ENCODE peak calls at places on chromosome 10, in four cellular contexts. One of them, this sample, is unnamed.

GRCh38 chr10:117547301-117548153 is 5.0 kb downstream of the EMX2 start:
- DNase-seq in HCT116: no peak
- DNase-seq in trophoblast cell: no peak
- DNase-seq in PC-3: no peak
- DNase-seq in this sample: no peak

GRCh38 chr10:119005377-119006043 is 24.0 kb upstream of the NANOS1 start:
- DNase-seq in PC-3: peak
- DNase-seq in HCT116: no peak
- DNase-seq in trophoblast cell: no peak
- DNase-seq in this sample: no peak

GRCh38 chr10:94211187-94211529 is 151.6 kb downstream of the NOC3L start:
- DNase-seq in trophoblast cell: no peak
- DNase-seq in PC-3: no peak
- DNase-seq in HCT116: no peak
- DNase-seq in this sample: no peak

GRCh38 chr10:11685787-11686218 is 56.4 kb upstream of the ECHDC3 start:
- DNase-seq in trophoblast cell: no peak
- DNase-seq in HCT116: peak
- DNase-seq in PC-3: peak
- DNase-seq in this sample: no peak

GRCh38 chr10:22420787-22421517 is 75.7 kb downstream of the SPAG6 start:
- DNase-seq in trophoblast cell: no peak
- DNase-seq in PC-3: peak
- DNase-seq in HCT116: no peak
- DNase-seq in this sample: no peak

GRCh38 chr10:96700477-96701099 is 19.7 kb downstream of the PIK3AP1 start:
- DNase-seq in HCT116: no peak
- DNase-seq in trophoblast cell: no peak
- DNase-seq in PC-3: no peak
- DNase-seq in this sample: no peak

GRCh38 chr10:97991875-97992274 is 38.5 kb downstream of the CRTAC1 start:
- DNase-seq in PC-3: peak
- DNase-seq in trophoblast cell: no peak
- DNase-seq in HCT116: no peak
- DNase-seq in this sample: no peak

GRCh38 chr10:69407621-69408301 is 9.0 kb downstream of the TACR2 start:
- DNase-seq in HCT116: no peak
- DNase-seq in trophoblast cell: no peak
- DNase-seq in PC-3: peak
- DNase-seq in this sample: no peak

GRCh38 chr10:78819361-78820006 is 249.3 kb upstream of the ZMIZ1 start:
- DNase-seq in PC-3: no peak
- DNase-seq in trophoblast cell: no peak
- DNase-seq in HCT116: no peak
- DNase-seq in this sample: no peak

GRCh38 chr10:127485153-127485857 is 63.8 kb upstream of the NPS start:
- DNase-seq in trophoblast cell: peak
- DNase-seq in PC-3: peak
- DNase-seq in HCT116: no peak
- DNase-seq in this sample: no peak

GRCh38 chr10:5565671-5566581 is 41.2 kb downstream of the CALML3 start:
- DNase-seq in HCT116: no peak
- DNase-seq in trophoblast cell: peak
- DNase-seq in PC-3: peak
- DNase-seq in this sample: peak

GRCh38 chr10:50501899-50502556 is 121.7 kb downstream of the SGMS1 start:
- DNase-seq in PC-3: peak
- DNase-seq in trophoblast cell: no peak
- DNase-seq in HCT116: no peak
- DNase-seq in this sample: no peak

GRCh38 chr10:128286413-128287097 is 160.3 kb upstream of the MKI67 start:
- DNase-seq in PC-3: no peak
- DNase-seq in trophoblast cell: no peak
- DNase-seq in HCT116: no peak
- DNase-seq in this sample: no peak

GRCh38 chr10:119498889-119499864 is 43.3 kb downstream of the RGS10 start:
- DNase-seq in PC-3: no peak
- DNase-seq in trophoblast cell: no peak
- DNase-seq in HCT116: no peak
- DNase-seq in this sample: no peak

GRCh38 chr10:126433351-126433750 is 45.1 kb upstream of the ADAM12 start:
- DNase-seq in trophoblast cell: peak
- DNase-seq in PC-3: peak
- DNase-seq in HCT116: no peak
- DNase-seq in this sample: no peak

GRCh38 chr10:46325021-46325420 is 38.2 kb downstream of the ANTXRL start:
- DNase-seq in PC-3: peak
- DNase-seq in trophoblast cell: no peak
- DNase-seq in HCT116: no peak
- DNase-seq in this sample: no peak

GRCh38 chr10:43212043-43212721 is 54.7 kb downstream of the RASGEF1A start:
- DNase-seq in trophoblast cell: no peak
- DNase-seq in PC-3: no peak
- DNase-seq in HCT116: no peak
- DNase-seq in this sample: no peak

GRCh38 chr10:132486539-132487121 is 51.0 kb upstream of the INPP5A start:
- DNase-seq in PC-3: no peak
- DNase-seq in trophoblast cell: no peak
- DNase-seq in HCT116: no peak
- DNase-seq in this sample: no peak

GRCh38 chr10:22504766-22505165 is 159.5 kb downstream of the SPAG6 start:
- DNase-seq in HCT116: no peak
- DNase-seq in PC-3: no peak
- DNase-seq in trophoblast cell: no peak
- DNase-seq in this sample: no peak

GRCh38 chr10:127736915-127737562 is at the start of gene FOXI2:
- DNase-seq in trophoblast cell: no peak
- DNase-seq in HCT116: no peak
- DNase-seq in PC-3: no peak
- DNase-seq in this sample: no peak

GRCh38 chr10:88553116-88553752 is 29.9 kb downstream of the RNLS start:
- DNase-seq in HCT116: peak
- DNase-seq in PC-3: no peak
- DNase-seq in trophoblast cell: peak
- DNase-seq in this sample: peak

GRCh38 chr10:130050008-130050407 is 60.6 kb downstream of the C10orf143 start:
- DNase-seq in HCT116: no peak
- DNase-seq in trophoblast cell: no peak
- DNase-seq in PC-3: no peak
- DNase-seq in this sample: no peak

GRCh38 chr10:43211030-43211429 is 55.8 kb downstream of the RASGEF1A start:
- DNase-seq in HCT116: no peak
- DNase-seq in PC-3: peak
- DNase-seq in trophoblast cell: no peak
- DNase-seq in this sample: no peak

GRCh38 chr10:48608279-48608681 is 3.4 kb upstream of the ARHGAP22 start:
- DNase-seq in PC-3: no peak
- DNase-seq in trophoblast cell: peak
- DNase-seq in HCT116: peak
- DNase-seq in this sample: no peak

GRCh38 chr10:122648599-122649428 is 50.8 kb downstream of the C10orf120 start:
- DNase-seq in PC-3: peak
- DNase-seq in trophoblast cell: peak
- DNase-seq in HCT116: peak
- DNase-seq in this sample: no peak

GRCh38 chr10:103040424-103040823 is 122.3 kb downstream of the CNNM2 start:
- DNase-seq in HCT116: no peak
- DNase-seq in PC-3: peak
- DNase-seq in trophoblast cell: no peak
- DNase-seq in this sample: peak

GRCh38 chr10:4257939-4258465 is 473.0 kb upstream of the KLF6 start:
- DNase-seq in HCT116: no peak
- DNase-seq in PC-3: no peak
- DNase-seq in trophoblast cell: no peak
- DNase-seq in this sample: no peak

GRCh38 chr10:72321248-72322029 is 33.3 kb downstream of the DNAJB12 start:
- DNase-seq in PC-3: no peak
- DNase-seq in HCT116: no peak
- DNase-seq in trophoblast cell: no peak
- DNase-seq in this sample: no peak

GRCh38 chr10:72318383-72319262 is 36.1 kb downstream of the DNAJB12 start:
- DNase-seq in HCT116: no peak
- DNase-seq in trophoblast cell: no peak
- DNase-seq in PC-3: peak
- DNase-seq in this sample: no peak

GRCh38 chr10:72322030-72322279 is 32.8 kb downstream of the DNAJB12 start:
- DNase-seq in PC-3: peak
- DNase-seq in HCT116: no peak
- DNase-seq in trophoblast cell: peak
- DNase-seq in this sample: peak

GRCh38 chr10:72320676-72321247 is 34.0 kb downstream of the DNAJB12 start:
- DNase-seq in trophoblast cell: peak
- DNase-seq in HCT116: peak
- DNase-seq in PC-3: peak
- DNase-seq in this sample: peak

DNA sequence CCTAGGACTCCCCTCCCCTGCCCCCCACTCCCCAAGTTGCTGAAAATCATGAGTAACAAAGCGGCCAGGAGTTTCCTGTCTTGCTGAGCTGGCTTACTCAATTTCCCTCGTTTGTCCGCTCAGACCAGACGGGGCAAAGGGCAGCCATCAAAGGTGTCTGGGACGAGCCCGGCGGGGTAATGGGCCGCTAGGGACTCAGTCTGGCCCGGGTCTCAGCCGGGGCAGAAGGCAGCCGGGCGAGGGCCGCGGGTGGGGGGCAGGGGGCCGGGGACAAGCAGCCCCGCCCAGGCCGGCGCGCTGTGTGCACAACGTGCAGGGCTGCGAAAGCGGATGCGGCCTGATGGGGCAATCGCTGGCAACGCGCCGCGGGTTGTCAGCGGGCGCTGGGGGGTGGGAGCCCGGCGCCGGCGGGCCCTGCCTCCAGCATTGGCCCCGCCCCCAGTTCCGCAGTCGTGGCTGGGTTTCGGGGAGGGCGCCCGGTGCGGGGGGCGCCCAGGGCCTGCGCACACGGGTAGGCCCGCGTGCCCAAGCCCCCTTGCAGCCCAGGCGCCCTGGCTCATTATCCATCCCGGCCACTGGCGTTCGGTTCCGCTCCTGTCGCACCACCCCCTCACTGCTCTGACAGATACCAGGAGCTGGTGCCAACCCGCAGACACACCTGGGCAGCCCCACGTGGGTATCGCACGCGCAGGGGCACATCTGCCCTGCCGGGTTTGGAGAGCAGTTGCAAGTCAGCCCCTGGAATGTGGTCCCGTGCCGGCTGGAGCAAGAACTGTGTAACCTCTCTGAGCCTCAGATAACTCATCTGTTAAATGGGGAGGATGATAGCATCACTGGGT is 35.1 kb downstream of the DNAJB12 start:
- DNase-seq in trophoblast cell: peak
- DNase-seq in PC-3: peak
- DNase-seq in HCT116: peak
- DNase-seq in this sample: peak
- H3K9ac ChIP-seq in trophoblast cell: no peak
- H3K9ac ChIP-seq in PC-3: peak
- H3K9ac ChIP-seq in HCT116: peak
- H3K9ac ChIP-seq in this sample: peak

DNA sequence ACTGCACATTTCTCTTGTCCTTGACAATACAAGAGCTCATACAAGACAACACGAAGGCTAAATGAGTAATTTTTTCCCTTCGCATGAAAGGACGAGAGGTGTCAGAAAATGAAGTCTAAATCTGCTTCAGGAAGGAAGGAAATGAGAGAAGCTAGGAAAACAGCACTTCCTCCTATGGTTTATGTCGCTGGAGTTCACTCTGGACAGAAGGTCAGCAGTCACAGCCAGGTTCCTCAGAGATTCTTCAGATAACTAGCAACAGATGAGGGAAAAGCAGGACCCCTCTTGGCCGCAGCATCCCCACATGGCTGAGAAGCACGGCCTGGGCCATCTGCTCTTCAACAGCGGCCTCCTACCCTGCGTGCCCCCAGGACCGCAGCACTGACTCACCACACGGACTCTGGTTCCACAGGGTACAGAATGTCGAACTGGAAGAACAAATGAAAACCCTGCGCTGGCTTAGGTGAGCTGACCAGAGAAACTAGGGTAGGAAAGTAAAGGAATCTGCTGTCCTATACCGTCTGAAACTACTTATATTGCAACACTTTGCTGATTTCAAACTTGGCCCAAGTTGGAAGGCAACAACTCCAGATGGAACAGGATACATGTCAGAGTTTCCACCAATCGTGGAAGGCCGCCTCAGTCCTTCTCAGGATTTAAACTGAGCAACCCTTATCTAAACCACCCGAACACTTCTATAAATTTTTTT is 26.3 kb downstream of the DNMBP start:
- DNase-seq in HCT116: no peak
- DNase-seq in trophoblast cell: peak
- DNase-seq in PC-3: no peak
- DNase-seq in this sample: no peak
- H3K9ac ChIP-seq in HCT116: peak
- H3K9ac ChIP-seq in trophoblast cell: no peak
- H3K9ac ChIP-seq in PC-3: no peak
- H3K9ac ChIP-seq in this sample: peak

GRCh38 chr10:47339759-47340612 is 8.2 kb upstream of the RBP3 start:
- DNase-seq in trophoblast cell: no peak
- DNase-seq in PC-3: no peak
- DNase-seq in HCT116: no peak
- DNase-seq in this sample: no peak

GRCh38 chr10:47337243-47337642 is 10.9 kb upstream of the RBP3 start:
- DNase-seq in trophoblast cell: no peak
- DNase-seq in PC-3: no peak
- DNase-seq in HCT116: no peak
- DNase-seq in this sample: no peak

GRCh38 chr10:47340613-47341170 is 7.5 kb upstream of the RBP3 start:
- DNase-seq in trophoblast cell: peak
- DNase-seq in HCT116: peak
- DNase-seq in PC-3: peak
- DNase-seq in this sample: peak

GRCh38 chr10:47336387-47337134 is 11.6 kb upstream of the RBP3 start:
- DNase-seq in PC-3: no peak
- DNase-seq in HCT116: no peak
- DNase-seq in trophoblast cell: no peak
- DNase-seq in this sample: no peak

DNA sequence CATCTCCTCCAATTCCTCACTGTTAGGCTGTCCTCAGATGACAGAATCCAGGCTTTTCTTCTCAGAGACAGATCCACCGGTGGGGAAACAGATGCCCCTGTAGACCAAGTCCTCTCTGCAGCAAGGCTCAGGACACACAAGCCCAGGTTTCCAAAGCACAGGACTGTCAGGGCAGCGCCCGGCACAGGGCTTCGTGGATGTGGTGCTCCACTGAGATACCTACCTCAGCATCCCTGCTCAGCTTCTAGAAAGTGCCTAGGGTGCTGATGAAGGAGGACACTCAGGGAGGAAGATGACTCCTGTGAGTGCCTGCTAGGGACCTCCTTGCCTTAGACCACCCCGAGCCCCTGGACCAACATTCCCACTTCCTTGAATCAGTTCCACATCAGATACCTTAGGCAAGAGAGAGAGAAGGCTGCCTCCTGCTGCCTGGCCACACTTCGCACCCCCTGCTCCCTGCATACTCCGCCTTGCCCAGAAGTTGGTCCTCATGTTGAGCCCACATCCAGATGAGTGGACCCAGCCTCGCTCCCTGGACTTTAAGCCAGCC is 8.9 kb upstream of the RBP3 start:
- DNase-seq in trophoblast cell: no peak
- DNase-seq in HCT116: no peak
- DNase-seq in PC-3: no peak
- DNase-seq in this sample: no peak
- H3K9ac ChIP-seq in trophoblast cell: no peak
- H3K9ac ChIP-seq in HCT116: no peak
- H3K9ac ChIP-seq in PC-3: no peak
- H3K9ac ChIP-seq in this sample: no peak

GRCh38 chr10:24307173-24307572 is 98.2 kb downstream of the KIAA1217 start:
- DNase-seq in HCT116: no peak
- DNase-seq in trophoblast cell: no peak
- DNase-seq in PC-3: no peak
- DNase-seq in this sample: no peak
- H3K9ac ChIP-seq in HCT116: no peak
- H3K9ac ChIP-seq in trophoblast cell: no peak
- H3K9ac ChIP-seq in PC-3: no peak
- H3K9ac ChIP-seq in this sample: no peak

This sample was measured in keratinocyte.